ENCODE peak calls at places on chromosomes 13 and 19, in seven cellular contexts. H, C, Z, S, B, D and U are unnamed samples. For H4K20me1, the result is how much of the 10 kb centered on the place peaks cover.

GRCh38 chr13:89454736-89455135 is 1783.6 kb downstream of the SLITRK5 start:
- DNase-seq in H (no peak), C (no peak), Z (no peak), S (no peak), D (peak), B (no peak), U (no peak)

GRCh38 chr19:8641908-8642547 is 11.6 kb downstream of the NFILZ start:
- DNase-seq in D (peak), Z (peak), B (peak), C (peak), S (peak), H (peak), U (peak)

GRCh38 chr19:17790059-17790780 is 4.7 kb upstream of the B3GNT3 start:
- DNase-seq in B (no peak), S (no peak), D (peak), H (no peak), C (no peak), Z (peak), U (no peak)

GRCh38 chr19:12649941-12650340 is 16.6 kb downstream of the MAN2B1 start:
- DNase-seq in D (no peak), H (no peak), C (no peak), S (no peak), Z (no peak), B (no peak), U (no peak)

GRCh38 chr19:35336166-35336955 is 7.4 kb downstream of the CD22 start:
- DNase-seq in S (no peak), D (no peak), Z (no peak), C (no peak), H (no peak), B (no peak), U (no peak)

GRCh38 chr13:37106642-37107041 is 1.2 kb upstream of the CSNK1A1L start:
- DNase-seq in Z (no peak), D (no peak), H (no peak), S (no peak), B (no peak), C (peak), U (peak)

GRCh38 chr13:80109313-80109712 is 231.6 kb downstream of the SPRY2 start:
- DNase-seq in H (peak), B (no peak), C (no peak), D (no peak), Z (no peak), S (no peak), U (no peak)

GRCh38 chr13:48891586-48891985 is 84.1 kb upstream of the FNDC3A start:
- DNase-seq in D (peak), C (no peak), B (peak), Z (no peak), S (no peak), H (peak), U (no peak)

GRCh38 chr19:42042455-42043170 is 27.4 kb downstream of the GRIK5 start:
- DNase-seq in B (no peak), S (no peak), D (no peak), C (no peak), Z (no peak), H (no peak), U (no peak)

GRCh38 chr13:113935081-113935511 is 38.8 kb downstream of the C13orf46 start:
- DNase-seq in C (peak), S (no peak), D (no peak), Z (no peak), B (no peak), H (no peak), U (peak)

GRCh38 chr13:40080676-40081075 is 425.2 kb downstream of the COG6 start:
- DNase-seq in C (no peak), Z (no peak), D (no peak), H (no peak), B (no peak), S (no peak), U (no peak)

GRCh38 chr13:108120332-108120731 is 95.0 kb downstream of the LIG4 start:
- DNase-seq in H (no peak), S (no peak), Z (no peak), C (no peak), D (no peak), B (no peak), U (peak)

GRCh38 chr19:58559275-58560006 is 1.0 kb upstream of the UBE2M start:
- DNase-seq in S (peak), H (peak), Z (peak), D (peak), C (peak), B (peak), U (peak)

GRCh38 chr19:11480927-11481776 is at the start of gene ELAVL3:
- DNase-seq in D (no peak), C (peak), B (no peak), H (no peak), S (no peak), Z (no peak), U (peak)

GRCh38 chr13:73338389-73338788 is 279.6 kb downstream of the KLF5 start:
- DNase-seq in D (no peak), C (no peak), Z (no peak), S (no peak), H (peak), B (no peak), U (no peak)

GRCh38 chr13:97308735-97309429 is 86.7 kb downstream of the MBNL2 start:
- DNase-seq in B (no peak), H (peak), Z (no peak), C (no peak), D (peak), S (no peak), U (no peak)

GRCh38 chr13:91482427-91482826 is 84.0 kb downstream of the GPC5 start:
- DNase-seq in C (peak), Z (no peak), B (no peak), D (no peak), H (no peak), S (no peak), U (no peak)

GRCh38 chr19:10852098-10852800 is 4.0 kb downstream of the C19orf38 start:
- DNase-seq in H (peak), Z (no peak), D (peak), C (no peak), S (no peak), B (no peak), U (no peak)

GRCh38 chr19:47729468-47729798 is 15.9 kb upstream of the NOP53 start:
- DNase-seq in S (no peak), H (peak), B (peak), D (peak), Z (no peak), C (peak), U (peak)
- H3K4me2 ChIP-seq in S (no peak), H (peak), B (peak), D (peak), Z (no peak), C (peak), U (peak)

GRCh38 chr13:24184265-24184841 is 23.8 kb downstream of the SPATA13 start:
- DNase-seq in S (no peak), H (no peak), B (peak), Z (no peak), D (no peak), C (no peak), U (no peak)

GRCh38 chr13:24181991-24182702 is 21.6 kb downstream of the SPATA13 start:
- DNase-seq in S (no peak), B (no peak), H (no peak), Z (peak), C (no peak), D (no peak), U (no peak)

GRCh38 chr13:24184855-24185254 is 24.3 kb downstream of the SPATA13 start:
- DNase-seq in Z (no peak), C (no peak), S (no peak), B (no peak), D (no peak), H (no peak), U (no peak)

GRCh38 chr13:24182703-24183081 is 22.2 kb downstream of the SPATA13 start:
- DNase-seq in B (no peak), S (no peak), D (no peak), Z (no peak), C (no peak), H (no peak), U (no peak)

DNA sequence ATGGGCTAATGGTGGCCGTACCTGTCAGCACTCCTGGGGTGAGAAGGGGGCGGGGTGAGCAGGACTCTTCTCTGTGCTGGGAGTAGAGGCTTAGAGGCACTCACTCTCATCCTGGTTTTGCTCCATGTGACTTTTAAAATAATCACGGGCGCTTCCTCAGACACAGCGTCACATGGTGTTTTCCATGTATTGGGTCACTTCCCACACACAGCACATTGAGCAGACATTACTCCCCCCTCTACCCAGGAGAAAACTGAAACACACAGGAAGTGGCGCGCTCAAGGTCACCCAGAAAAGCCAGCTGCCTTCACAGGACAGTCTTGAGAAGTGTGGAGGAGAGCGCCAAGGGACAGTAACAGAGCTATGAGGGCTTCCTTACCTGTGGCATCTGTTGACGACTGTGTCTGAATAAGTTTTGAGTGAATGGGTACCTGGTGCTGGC is 23.2 kb downstream of the SPATA13 start:
- DNase-seq in B (peak), S (no peak), Z (no peak), H (no peak), D (no peak), C (no peak), U (no peak)
- H4K20me1 ChIP-seq in B (under half), S (under half), Z (under half), H (under half), D (under half), C (under half), U (under half)

DNA sequence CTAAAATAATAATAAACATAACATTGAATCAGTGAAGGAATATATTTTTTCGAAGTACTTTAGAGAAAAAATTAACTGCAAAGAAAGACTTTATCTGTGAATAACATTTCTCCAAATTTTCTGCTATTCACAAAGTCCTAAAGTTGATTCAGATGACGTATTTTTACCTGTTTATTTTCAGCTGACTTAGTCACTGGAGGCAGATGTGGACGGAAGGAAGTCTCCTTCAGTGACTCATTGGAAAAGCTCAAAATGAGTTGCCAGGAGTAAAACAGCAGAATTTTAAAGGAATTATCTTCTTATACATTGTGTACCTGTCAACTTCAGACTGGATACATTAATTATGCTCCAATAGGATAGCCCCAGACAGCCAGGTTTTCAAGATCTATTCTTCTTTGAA is 679.4 kb upstream of the GPC6 start:
- DNase-seq in S (no peak), H (no peak), C (no peak), Z (no peak), B (no peak), D (peak), U (no peak)
- TF ChIP-seq EZH2phosphoT487 in S (no peak), H (no peak), C (no peak), Z (no peak), B (no peak), D (no peak), U (no peak)

DNA sequence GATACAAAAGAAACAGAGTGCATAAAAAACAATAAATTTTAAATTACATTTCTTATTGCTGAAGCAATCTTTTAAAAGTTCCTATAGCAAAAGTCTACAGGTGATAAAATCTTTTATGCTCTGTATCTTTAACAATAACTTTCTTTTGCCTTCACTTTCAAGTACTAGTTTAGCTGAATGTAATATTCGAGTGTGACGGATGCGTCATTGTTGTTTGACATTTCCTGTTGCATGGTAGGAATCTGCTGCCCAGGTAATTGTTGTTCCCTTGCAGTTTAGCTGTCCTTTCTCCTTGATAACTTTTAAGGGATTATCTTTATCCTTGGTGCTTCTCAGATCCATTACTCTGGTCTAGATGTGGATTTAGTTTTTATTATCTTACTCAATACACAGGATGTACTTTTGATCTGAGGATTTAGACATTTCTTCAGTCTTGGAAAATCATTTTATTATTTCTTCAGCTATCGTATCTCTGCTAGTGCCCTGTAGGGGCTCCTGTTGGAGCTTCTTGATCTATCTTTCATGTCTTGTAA is 2.1 kb upstream of the CPB2 start:
- DNase-seq in B (no peak), D (no peak), H (no peak), S (no peak), Z (peak), C (no peak), U (no peak)
- H3K4me2 ChIP-seq in B (no peak), D (no peak), H (no peak), S (no peak), Z (peak), C (no peak), U (no peak)

DNA sequence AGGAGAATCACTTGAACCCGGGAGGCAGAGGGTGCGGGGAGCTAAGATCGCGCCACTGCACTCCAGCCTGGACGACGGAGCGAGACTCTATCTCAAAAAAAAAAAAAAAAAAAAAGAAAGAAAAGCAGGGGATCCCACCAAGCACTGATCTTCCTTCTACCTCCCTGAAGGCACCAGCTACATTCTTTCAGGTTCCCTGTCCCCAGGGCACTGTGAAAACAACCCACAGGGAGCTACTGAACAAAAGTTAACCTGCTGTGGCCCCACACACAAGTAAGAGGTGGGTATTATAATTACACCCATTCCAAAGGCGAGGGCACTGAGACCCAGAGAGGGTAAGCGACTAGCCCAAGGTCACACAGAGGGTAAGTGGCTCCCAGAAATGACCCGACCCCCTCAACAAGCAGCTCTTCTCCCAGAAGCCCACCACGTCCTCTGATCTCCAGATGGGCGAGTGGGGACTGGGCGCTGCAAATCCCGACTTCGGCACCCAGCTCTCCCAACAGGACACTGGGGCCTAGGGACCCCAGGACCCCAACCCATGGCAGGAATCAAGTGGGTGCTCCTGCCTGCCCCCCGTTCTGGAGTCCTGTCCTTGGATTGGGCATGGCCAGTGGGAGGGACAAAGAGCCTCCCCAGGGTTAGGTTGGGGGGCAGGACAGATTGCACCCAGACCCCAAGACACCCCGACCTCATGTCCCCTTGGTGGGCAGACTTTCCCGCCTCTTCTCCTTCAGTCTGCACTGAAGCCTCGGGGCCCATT is 2.4 kb downstream of the LMNB2 start:
- DNase-seq in Z (no peak), D (no peak), S (no peak), H (no peak), C (no peak), B (no peak), U (no peak)
- H4K20me1 ChIP-seq in Z (under half), D (under half), S (under half), H (under half), C (half or more), B (under half), U (under half)

GRCh38 chr13:100497394-100497793 is 91.2 kb downstream of the GGACT start:
- DNase-seq in C (no peak), H (peak), B (no peak), Z (no peak), D (no peak), S (peak), U (no peak)
- TF ChIP-seq EZH2phosphoT487 in C (no peak), H (no peak), B (no peak), Z (no peak), D (no peak), S (no peak), U (no peak)

GRCh38 chr13:22235950-22236290 is 565.0 kb downstream of the FGF9 start:
- DNase-seq in H (no peak), C (peak), D (no peak), S (no peak), B (no peak), Z (no peak), U (peak)
- H3K4me2 ChIP-seq in H (no peak), C (peak), D (no peak), S (no peak), B (peak), Z (no peak), U (peak)